ENCODE peak calls at places on chromosome 15, in six cellular contexts. U is A549; G is fibroblast of the aortic adventitia; V is activated T-cell treated with anti-CD3 and anti-CD28 coated beads, Interleukin-2, amount 50 U/mL, for 1 hour; E is stimulated activated effector memory CD8-positive, alpha-beta T cell treated with anti-CD3 and anti-CD28 coated beads, Interleukin-12 subunit alpha, Interleukin-12 subunit beta, amount 100 ng/mL, for 72 hours; B is anterior cingulate cortex. C is an unnamed sample.

GRCh38 chr15:101194246-101195138 is 57.4 kb downstream of the CHSY1 start:
- DNase-seq in U (no peak), G (peak; percentile 63), V (no peak), E (no peak), B (no peak), C (no peak)

GRCh38 chr15:31161990-31162389 is 60.5 kb upstream of the TRPM1 start:
- DNase-seq in U (no peak), G (no peak), V (no peak), E (no peak), B (no peak), C (no peak)

GRCh38 chr15:89177633-89178306 is 43.6 kb downstream of the RLBP1 start:
- DNase-seq in U (peak; percentile 70), G (peak; percentile 90), V (peak; percentile 40), E (peak; percentile 53), B (peak; percentile 70), C (peak; percentile 81)

GRCh38 chr15:31004220-31004733 is 12.8 kb upstream of the MTMR10 start:
- DNase-seq in U (no peak), G (no peak), V (no peak), E (no peak), B (no peak), C (no peak)

GRCh38 chr15:81235781-81236507 is 39.3 kb downstream of the IL16 start:
- DNase-seq in U (no peak), G (peak; percentile 90), V (no peak), E (no peak), B (peak; percentile 57), C (no peak)

GRCh38 chr15:47822066-47822465 is 104.8 kb downstream of the SEMA6D start:
- DNase-seq in U (no peak), G (no peak), V (no peak), E (no peak), B (no peak), C (no peak)

GRCh38 chr15:73766598-73766997 is 13.4 kb upstream of the INSYN1 start:
- DNase-seq in U (no peak), G (no peak), V (no peak), E (no peak), B (no peak), C (no peak)

GRCh38 chr15:75925440-75925839 is 21.8 kb downstream of the FBXO22 start:
- DNase-seq in U (no peak), G (no peak), V (no peak), E (no peak), B (no peak), C (no peak)

GRCh38 chr15:65044724-65045481 is at the start of gene SLC51B:
- DNase-seq in U (no peak), G (no peak), V (no peak), E (no peak), B (no peak), C (peak; percentile 75)

GRCh38 chr15:45200799-45201556 is 13.2 kb upstream of the SHF start:
- DNase-seq in U (peak; percentile 24), G (peak; percentile 85), V (peak; percentile 73), E (peak; percentile 61), B (peak; percentile 90), C (peak; percentile 85)

GRCh38 chr15:75231836-75232235 is 26.3 kb upstream of the GOLGA6C start:
- DNase-seq in U (no peak), G (no peak), V (no peak), E (no peak), B (no peak), C (no peak)

GRCh38 chr15:74461847-74462511 is 1.0 kb upstream of the UBL7 start:
- DNase-seq in U (no peak), G (peak; percentile 6), V (no peak), E (no peak), B (no peak), C (no peak)

GRCh38 chr15:39273805-39274411 is 307.0 kb upstream of the THBS1 start:
- DNase-seq in U (peak; percentile 31), G (peak; percentile 46), V (no peak), E (no peak), B (no peak), C (peak; percentile 64)

GRCh38 chr15:29120593-29121368 is 148.8 kb downstream of the NSMCE3 start:
- DNase-seq in U (no peak), G (no peak), V (no peak), E (no peak), B (no peak), C (no peak)

GRCh38 chr15:59953392-59953883 is 50.7 kb upstream of the FOXB1 start:
- DNase-seq in U (no peak), G (no peak), V (no peak), E (no peak), B (no peak), C (peak; percentile 7)

GRCh38 chr15:29382862-29383261 is 113.2 kb upstream of the NSMCE3 start:
- DNase-seq in U (no peak), G (no peak), V (no peak), E (no peak), B (no peak), C (no peak)

GRCh38 chr15:65833501-65834220 is 35.6 kb upstream of the RAB11A start:
- DNase-seq in U (no peak), G (no peak), V (peak; percentile 39), E (no peak), B (no peak), C (no peak)

GRCh38 chr15:31338879-31339557 is 12.4 kb downstream of the KLF13 start:
- DNase-seq in U (peak; percentile 30), G (peak; percentile 83), V (no peak), E (no peak), B (no peak), C (peak; percentile 58)

GRCh38 chr15:64651573-64652260 is 123.7 kb downstream of the RBPMS2 start:
- DNase-seq in U (no peak), G (no peak), V (peak; percentile 41), E (no peak), B (no peak), C (peak; percentile 73)

GRCh38 chr15:38899300-38899699 is 334.7 kb upstream of the RASGRP1 start:
- DNase-seq in U (no peak), G (peak; percentile 58), V (no peak), E (no peak), B (no peak), C (no peak)

GRCh38 chr15:76059320-76060097 is at the start of gene TMEM266:
- DNase-seq in U (peak; percentile 54), G (peak; percentile 15), V (peak; percentile 25), E (no peak), B (peak; percentile 43), C (peak; percentile 89)

GRCh38 chr15:81869161-81869928 is 176.5 kb downstream of the MEX3B start:
- DNase-seq in U (no peak), G (no peak), V (no peak), E (no peak), B (no peak), C (no peak)

GRCh38 chr15:98308117-98308516 is 340.2 kb upstream of the IGF1R start:
- DNase-seq in U (no peak), G (no peak), V (no peak), E (no peak), B (no peak), C (no peak)

GRCh38 chr15:78937132-78937739 is 7.6 kb downstream of the CTSH start:
- DNase-seq in U (no peak), G (peak; percentile 82), V (no peak), E (no peak), B (no peak), C (no peak)

GRCh38 chr15:92914103-92914499 is 14.0 kb downstream of the CHD2 start:
- DNase-seq in U (no peak), G (no peak), V (no peak), E (no peak), B (no peak), C (no peak)

GRCh38 chr15:68433551-68433950 is 1.6 kb upstream of the ITGA11 start:
- DNase-seq in U (no peak), G (no peak), V (no peak), E (no peak), B (no peak), C (no peak)

GRCh38 chr15:64452988-64453688 is 7.2 kb upstream of the ZNF609 start:
- DNase-seq in U (no peak), G (peak; percentile 53), V (no peak), E (no peak), B (peak; percentile 64), C (no peak)

GRCh38 chr15:69093127-69093526 is 67.3 kb upstream of the GLCE start:
- DNase-seq in U (peak; percentile 78), G (no peak), V (no peak), E (no peak), B (no peak), C (no peak)

GRCh38 chr15:36029606-36030005 is 483.6 kb upstream of the DPH6 start:
- DNase-seq in U (no peak), G (peak; percentile 25), V (no peak), E (no peak), B (no peak), C (no peak)

GRCh38 chr15:45126535-45127158 is 3.0 kb downstream of the DUOXA1 start:
- DNase-seq in U (no peak), G (peak; percentile 34), V (no peak), E (no peak), B (no peak), C (no peak)

GRCh38 chr15:74957301-74958035 is 896 bp upstream of the RPP25 start:
- DNase-seq in U (peak; percentile 43), G (peak; percentile 24), V (no peak), E (no peak), B (no peak), C (no peak)

GRCh38 chr15:65082303-65082958 is 5.9 kb downstream of the KBTBD13 start:
- DNase-seq in U (no peak), G (no peak), V (no peak), E (no peak), B (no peak), C (no peak)

C was measured in hepatocyte.